ENCODE peak calls at places on chromosome 19, in nine cellular contexts. J, K, Y, X, L, D, C, Q and N are unnamed samples.

GRCh38 chr19:40791996-40792395 is 7.0 kb upstream of the EGLN2 start:
- DNase-seq in J (no peak), K (no peak), Y (no peak), X (no peak), L (no peak), D (no peak), C (no peak), Q (no peak), N (peak; percentile 48)

GRCh38 chr19:7676376-7676775 is 514 bp upstream of the MCEMP1 start:
- DNase-seq in J (no peak), K (no peak), Y (no peak), X (no peak), L (no peak), D (no peak), C (no peak), Q (peak; percentile 51), N (peak; percentile 53)

GRCh38 chr19:9640956-9641355 is 19.9 kb upstream of the ZNF561 start:
- DNase-seq in J (no peak), K (no peak), Y (no peak), X (no peak), L (no peak), D (no peak), C (no peak), Q (no peak), N (no peak)

GRCh38 chr19:37872383-37872782 is 34.0 kb downstream of the WDR87 start:
- DNase-seq in J (no peak), K (no peak), Y (no peak), X (no peak), L (no peak), D (no peak), C (no peak), Q (no peak), N (no peak)

GRCh38 chr19:4984106-4984380 is 15.1 kb downstream of the KDM4B start:
- DNase-seq in J (no peak), K (no peak), Y (no peak), X (no peak), L (no peak), D (no peak), C (no peak), Q (no peak), N (no peak)

GRCh38 chr19:45161715-45162463 is 1.1 kb upstream of the NKPD1 start:
- DNase-seq in J (peak; percentile 19), K (no peak), Y (peak; percentile 60), X (no peak), L (no peak), D (no peak), C (no peak), Q (no peak), N (no peak)

GRCh38 chr19:37991841-37992248 is 84.8 kb downstream of the SIPA1L3 start:
- DNase-seq in J (no peak), K (no peak), Y (no peak), X (no peak), L (no peak), D (no peak), C (no peak), Q (no peak), N (no peak)

GRCh38 chr19:54302252-54302651 is 10.7 kb downstream of the LILRA5 start:
- DNase-seq in J (no peak), K (no peak), Y (no peak), X (no peak), L (peak; percentile 63), D (no peak), C (no peak), Q (peak; percentile 39), N (no peak)

GRCh38 chr19:38095411-38096308 is 128.4 kb downstream of the DPF1 start:
- DNase-seq in J (peak; percentile 71), K (no peak), Y (peak; percentile 64), X (peak; percentile 77), L (peak; percentile 93), D (peak; percentile 16), C (peak; percentile 71), Q (peak; percentile 75), N (peak; percentile 73)

GRCh38 chr19:18514800-18515682 is 6.8 kb downstream of the ELL start:
- DNase-seq in J (no peak), K (no peak), Y (peak; percentile 62), X (no peak), L (peak; percentile 93), D (no peak), C (peak; percentile 51), Q (peak; percentile 70), N (no peak)

GRCh38 chr19:4077800-4078683 is 11.3 kb upstream of the ZBTB7A start:
- DNase-seq in J (no peak), K (no peak), Y (no peak), X (peak; percentile 59), L (no peak), D (no peak), C (peak; percentile 77), Q (peak; percentile 89), N (peak; percentile 55)

GRCh38 chr19:18659281-18660050 is 22.6 kb downstream of the KLHL26 start:
- DNase-seq in J (no peak), K (no peak), Y (peak; percentile 46), X (no peak), L (no peak), D (no peak), C (no peak), Q (peak; percentile 77), N (no peak)

GRCh38 chr19:47377208-47377701 is 28.1 kb downstream of the DHX34 start:
- DNase-seq in J (peak; percentile 65), K (no peak), Y (no peak), X (no peak), L (no peak), D (no peak), C (no peak), Q (peak; percentile 89), N (no peak)

GRCh38 chr19:7618771-7619510 is 10.4 kb downstream of the XAB2 start:
- DNase-seq in J (no peak), K (no peak), Y (no peak), X (no peak), L (no peak), D (no peak), C (no peak), Q (no peak), N (no peak)

GRCh38 chr19:45250832-45251451 is at the start of gene MARK4:
- DNase-seq in J (peak; percentile 75), K (peak; percentile 29), Y (peak; percentile 57), X (peak; percentile 47), L (peak; percentile 88), D (peak; percentile 17), C (peak; percentile 66), Q (peak; percentile 62), N (peak; percentile 76)

GRCh38 chr19:50859849-50860248 is 5.1 kb downstream of the KLK3 start:
- DNase-seq in J (no peak), K (no peak), Y (no peak), X (no peak), L (no peak), D (no peak), C (no peak), Q (no peak), N (no peak)

GRCh38 chr19:28881616-28882015 is 331.3 kb downstream of the UQCRFS1 start:
- DNase-seq in J (no peak), K (no peak), Y (no peak), X (no peak), L (no peak), D (no peak), C (no peak), Q (no peak), N (no peak)

GRCh38 chr19:6241680-6242079 is 38.1 kb downstream of the MLLT1 start:
- DNase-seq in J (no peak), K (no peak), Y (no peak), X (no peak), L (no peak), D (no peak), C (no peak), Q (peak; percentile 55), N (no peak)

GRCh38 chr19:3618144-3618810 is 8.3 kb downstream of the CACTIN start:
- DNase-seq in J (no peak), K (peak; percentile 45), Y (peak; percentile 65), X (peak; percentile 55), L (no peak), D (peak; percentile 25), C (peak; percentile 68), Q (peak; percentile 76), N (peak; percentile 37)